ENCODE peak calls at places on chromosomes 11 and 22, in five cellular contexts. Q is iPS-NIHi11; D is activated CD4-positive, alpha-beta T cell treated with anti-CD3 and anti-CD28 coated beads for 24 hours; O is COR-L47; M is brain microvascular endothelial cell. S is an unnamed sample.

GRCh38 chr11:125348704-125349635 is 147.1 kb downstream of the FEZ1 start:
- DNase-seq in Q (peak), D (peak), O (peak), M (peak), S (peak)

GRCh38 chr11:67490727-67491065 is 7.9 kb downstream of the AIP start:
- DNase-seq in Q (no peak), D (no peak), O (no peak), M (no peak), S (no peak)

GRCh38 chr11:20156280-20156875 is 3.9 kb downstream of the DBX1 start:
- DNase-seq in Q (peak), D (no peak), O (peak), M (no peak), S (peak)

GRCh38 chr11:17734986-17735822 is 623 bp downstream of the KCNC1 start:
- DNase-seq in Q (peak), D (no peak), O (peak), M (peak), S (peak)

GRCh38 chr11:1767399-1768140 is 3.8 kb upstream of the CTSD start:
- DNase-seq in Q (no peak), D (no peak), O (no peak), M (no peak), S (no peak)

GRCh38 chr11:72808415-72808814 is 5.8 kb upstream of the ATG16L2 start:
- DNase-seq in Q (no peak), D (no peak), O (no peak), M (no peak), S (no peak)

GRCh38 chr22:50306753-50307749 is at the start of gene PLXNB2:
- DNase-seq in Q (peak), D (no peak), O (peak), M (peak), S (peak)

GRCh38 chr11:96246718-96247540 is 96.1 kb downstream of the MAML2 start:
- DNase-seq in Q (no peak), D (no peak), O (peak), M (peak), S (no peak)

GRCh38 chr11:47186937-47187681 is 875 bp upstream of the PACSIN3 start:
- DNase-seq in Q (peak), D (peak), O (no peak), M (peak), S (peak)

GRCh38 chr11:24082241-24082640 is 414.6 kb upstream of the LUZP2 start:
- DNase-seq in Q (no peak), D (no peak), O (no peak), M (no peak), S (no peak)

GRCh38 chr11:2268911-2269600 is 1.3 kb downstream of the ASCL2 start:
- DNase-seq in Q (peak), D (peak), O (peak), M (no peak), S (peak)

GRCh38 chr11:61694971-61695706 is 14.9 kb downstream of the DAGLA start:
- DNase-seq in Q (peak), D (no peak), O (no peak), M (no peak), S (no peak)

GRCh38 chr22:28801845-28802594 is 1.7 kb upstream of the XBP1 start:
- DNase-seq in Q (no peak), D (no peak), O (no peak), M (no peak), S (no peak)

GRCh38 chr11:69115586-69116560 is 39.9 kb upstream of the SMIM38 start:
- DNase-seq in Q (no peak), D (no peak), O (no peak), M (no peak), S (no peak)

GRCh38 chr22:23677701-23677995 is 13.2 kb upstream of the RGL4 start:
- DNase-seq in Q (no peak), D (no peak), O (no peak), M (no peak), S (no peak)

GRCh38 chr22:21948390-21948789 is 4.3 kb downstream of the PPM1F start:
- DNase-seq in Q (no peak), D (no peak), O (no peak), M (no peak), S (no peak)

GRCh38 chr11:46134540-46134939 is 13.3 kb upstream of the PHF21A start:
- DNase-seq in Q (peak), D (no peak), O (no peak), M (no peak), S (no peak)

GRCh38 chr11:123765601-123766000 is 11.3 kb upstream of the OR6X1 start:
- DNase-seq in Q (no peak), D (no peak), O (no peak), M (no peak), S (no peak)

GRCh38 chr11:69941546-69942332 is 122.5 kb upstream of the FGF3 start:
- DNase-seq in Q (no peak), D (no peak), O (no peak), M (no peak), S (no peak)

GRCh38 chr22:17451251-17451765 is 82.0 kb downstream of the CECR2 start:
- DNase-seq in Q (no peak), D (no peak), O (no peak), M (no peak), S (no peak)

GRCh38 chr11:5620606-5621521 is 3.9 kb upstream of the TRIM34 start:
- DNase-seq in Q (no peak), D (no peak), O (no peak), M (peak), S (no peak)

GRCh38 chr11:122808494-122808893 is 29.8 kb upstream of the CRTAM start:
- DNase-seq in Q (no peak), D (no peak), O (no peak), M (peak), S (no peak)

GRCh38 chr22:50257451-50258360 is 3.8 kb downstream of the MAPK12 start:
- DNase-seq in Q (no peak), D (no peak), O (no peak), M (no peak), S (peak)

GRCh38 chr11:116697011-116697410 is 75.8 kb downstream of the BUD13 start:
- DNase-seq in Q (no peak), D (no peak), O (no peak), M (no peak), S (no peak)

GRCh38 chr11:10205928-10206327 is 88.1 kb downstream of the SBF2 start:
- DNase-seq in Q (peak), D (no peak), O (no peak), M (no peak), S (peak)

GRCh38 chr11:74468521-74469280 is 1.4 kb upstream of the KCNE3 start:
- DNase-seq in Q (no peak), D (no peak), O (no peak), M (no peak), S (no peak)

GRCh38 chr11:22163394-22163797 is 29.5 kb upstream of the ANO5 start:
- DNase-seq in Q (no peak), D (no peak), O (no peak), M (no peak), S (no peak)

GRCh38 chr11:119357069-119357468 is 10.6 kb upstream of the MFRP start:
- DNase-seq in Q (no peak), D (no peak), O (no peak), M (no peak), S (no peak)

GRCh38 chr11:121762820-121763219 is 310.1 kb upstream of the SORL1-AS1 start:
- DNase-seq in Q (peak), D (no peak), O (peak), M (peak), S (no peak)

GRCh38 chr11:121895919-121896318 is 220.1 kb downstream of the BLID start:
- DNase-seq in Q (no peak), D (no peak), O (no peak), M (no peak), S (no peak)

GRCh38 chr11:134638796-134639540 is 226.9 kb upstream of the B3GAT1 start:
- DNase-seq in Q (no peak), D (no peak), O (no peak), M (no peak), S (no peak)

GRCh38 chr11:77086521-77087472 is 15.8 kb upstream of the OMP start:
- DNase-seq in Q (no peak), D (no peak), O (no peak), M (no peak), S (no peak)

GRCh38 chr11:61071208-61071681 is 31.0 kb upstream of the CD5 start:
- DNase-seq in Q (no peak), D (peak), O (no peak), M (no peak), S (no peak)

GRCh38 chr22:37639070-37639760 is at the start of gene SH3BP1:
- DNase-seq in Q (peak), D (no peak), O (peak), M (no peak), S (peak)

GRCh38 chr11:134486106-134486505 is 74.1 kb upstream of the B3GAT1 start:
- DNase-seq in Q (no peak), D (no peak), O (no peak), M (no peak), S (no peak)

GRCh38 chr11:19311306-19312030 is 70.7 kb upstream of the E2F8 start:
- DNase-seq in Q (peak), D (peak), O (peak), M (peak), S (peak)

GRCh38 chr11:36622431-36623136 is 24.5 kb upstream of the RAG2 start:
- DNase-seq in Q (no peak), D (no peak), O (no peak), M (peak), S (no peak)